ENCODE peak calls at places on chromosomes 2 and 18, in five cellular contexts. U is K562, B is SK-N-SH, Z is GM12878, L is HepG2. G is an unnamed sample.

GRCh38 chr2:189287982-189288494 is 108.5 kb upstream of the COL5A2 start:
- DNase-seq in Z (no peak), U (no peak), L (peak; percentile 49), B (peak; percentile 23), G (peak; percentile 34)

GRCh38 chr18:1094408-1094807 is 189.7 kb downstream of the ADCYAP1 start:
- DNase-seq in Z (no peak), B (no peak), U (no peak), L (no peak), G (no peak)

GRCh38 chr18:49025767-49026500 is 75.2 kb upstream of the SMAD7 start:
- DNase-seq in U (no peak), B (no peak), Z (no peak), L (no peak), G (no peak)

GRCh38 chr2:134489732-134490384 is 228.9 kb downstream of the TMEM163 start:
- DNase-seq in B (no peak), L (no peak), U (no peak), Z (no peak), G (no peak)

GRCh38 chr2:22821458-22821857 is 563.5 kb upstream of the KLHL29 start:
- DNase-seq in L (no peak), Z (no peak), B (no peak), U (no peak), G (no peak)

GRCh38 chr18:70373062-70373519 is 84.2 kb downstream of the SOCS6 start:
- DNase-seq in Z (no peak), B (no peak), L (peak; percentile 72), U (no peak), G (peak; percentile 97)

GRCh38 chr18:43935051-43935412 is 657.7 kb upstream of the SYT4 start:
- DNase-seq in U (no peak), B (no peak), L (no peak), Z (no peak), G (no peak)

GRCh38 chr2:25606892-25607291 is 66.5 kb downstream of the DTNB start:
- DNase-seq in L (peak; percentile 46), U (peak; percentile 12), B (peak; percentile 39), Z (no peak), G (no peak)

GRCh38 chr2:240911641-240912265 is 5.6 kb downstream of the CROCC2 start:
- DNase-seq in Z (no peak), B (no peak), U (no peak), L (no peak), G (no peak)

GRCh38 chr2:164447660-164448059 is 173.6 kb downstream of the GRB14 start:
- DNase-seq in L (no peak), B (no peak), Z (no peak), U (no peak), G (no peak)

GRCh38 chr2:150482667-150483260 is 4.7 kb downstream of the RND3 start:
- DNase-seq in L (no peak), Z (no peak), U (no peak), B (no peak), G (no peak)

GRCh38 chr2:220962556-220962955 is 609.5 kb downstream of the EPHA4 start:
- DNase-seq in U (no peak), L (no peak), Z (no peak), B (no peak), G (no peak)

GRCh38 chr18:79118797-79119196 is 49.6 kb downstream of the ATP9B start:
- DNase-seq in Z (no peak), B (no peak), U (no peak), L (no peak), G (no peak)

GRCh38 chr2:226063704-226064390 is 664.3 kb downstream of the NYAP2 start:
- DNase-seq in Z (no peak), B (no peak), L (no peak), U (no peak), G (peak; percentile 96)

GRCh38 chr2:84878459-84878858 is 2.4 kb downstream of the TRABD2A start:
- DNase-seq in U (no peak), Z (no peak), L (peak; percentile 50), B (no peak), G (no peak)

GRCh38 chr2:124308319-124309062 is 283.4 kb downstream of the CNTNAP5 start:
- DNase-seq in B (peak; percentile 19), L (no peak), U (no peak), Z (no peak), G (no peak)

GRCh38 chr2:182240862-182241371 is 185.9 kb downstream of the PDE1A start:
- DNase-seq in L (peak; percentile 55), B (peak; percentile 14), U (no peak), Z (peak; percentile 62), G (peak; percentile 38)

GRCh38 chr18:77547757-77548156 is 298.1 kb downstream of the GALR1 start:
- DNase-seq in Z (no peak), B (no peak), L (no peak), U (no peak), G (no peak)

GRCh38 chr2:215271466-215271865 is 40.4 kb upstream of the ATIC start:
- DNase-seq in L (no peak), Z (no peak), U (no peak), B (no peak), G (no peak)

GRCh38 chr2:19900536-19901200 is 1.1 kb downstream of the TTC32 start:
- DNase-seq in Z (no peak), L (peak; percentile 24), B (peak; percentile 11), U (peak; percentile 9), G (no peak)

GRCh38 chr18:22451796-22452195 is 34.1 kb upstream of the CTAGE1 start:
- DNase-seq in Z (no peak), L (no peak), U (peak; percentile 32), B (no peak), G (no peak)

GRCh38 chr2:22788749-22789148 is 596.2 kb upstream of the KLHL29 start:
- DNase-seq in L (no peak), B (no peak), Z (no peak), U (no peak), G (no peak)

GRCh38 chr2:183001948-183002347 is 36.3 kb downstream of the NCKAP1 start:
- DNase-seq in U (no peak), B (no peak), Z (no peak), L (no peak), G (no peak)

GRCh38 chr2:142165790-142166189 is 35.0 kb upstream of the LRP1B start:
- DNase-seq in L (peak; percentile 38), Z (peak; percentile 37), U (no peak), B (peak; percentile 30), G (peak; percentile 47)

GRCh38 chr2:172153161-172153560 is 50.5 kb upstream of the DLX2 start:
- DNase-seq in L (no peak), B (no peak), U (no peak), Z (no peak), G (no peak)

GRCh38 chr2:172143817-172144216 is 41.1 kb upstream of the DLX2 start:
- DNase-seq in B (no peak), Z (no peak), U (no peak), L (no peak), G (no peak)

GRCh38 chr2:172148246-172148645 is 45.5 kb upstream of the DLX2 start:
- DNase-seq in Z (no peak), L (no peak), B (no peak), U (no peak), G (no peak)
- H2AFZ ChIP-seq in Z (no peak overlapping the region), L (no peak overlapping the region), B (peak overlapping the region; percentile 4), U (no peak overlapping the region), G (no peak overlapping the region)

GRCh38 chr2:12155308-12156061 is 409.1 kb downstream of the LPIN1 start:
- DNase-seq in Z (no peak), U (no peak), B (no peak), L (no peak), G (peak; percentile 26)
- TF ChIP-seq ZBTB33 in Z (no peak), U (no peak), B (peak; percentile 74), L (no peak), G (no peak)

GRCh38 chr2:98907966-98908905 is 27.8 kb downstream of the CRACDL start:
- DNase-seq in Z (no peak), L (no peak), U (no peak), B (peak; percentile 39), G (no peak)
- H2AFZ ChIP-seq in Z (no peak overlapping the region), L (no peak overlapping the region), U (no peak overlapping the region), B (peak overlapping the region; percentile 46), G (no peak overlapping the region)

DNA sequence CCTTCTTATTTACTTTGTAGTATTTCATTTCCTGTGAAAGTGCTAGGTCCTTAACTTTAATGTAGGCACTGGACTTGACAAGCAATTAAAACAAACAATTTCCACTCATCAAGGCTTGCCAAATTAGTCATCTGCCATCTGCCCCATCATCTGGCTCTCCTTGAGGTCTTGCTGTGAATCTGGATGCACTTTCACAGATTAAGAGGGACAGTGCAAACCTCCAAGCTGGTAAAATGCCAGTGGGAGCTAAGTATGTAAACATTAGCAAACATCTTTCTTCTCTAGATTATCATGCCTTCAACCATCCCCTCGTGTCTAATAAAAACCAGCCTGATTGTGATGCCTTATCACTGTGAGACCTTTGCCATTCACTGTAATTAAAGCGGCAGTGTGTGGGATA is 402.9 kb downstream of the ERBB4 start:
- DNase-seq in B (no peak), L (no peak), U (no peak), Z (no peak), G (no peak)
- TF ChIP-seq ZBTB33 in B (no peak), L (no peak), U (no peak), Z (no peak), G (no peak)

GRCh38 chr2:203913947-203914346 is 22.6 kb upstream of the ICOS start:
- DNase-seq in B (no peak), L (peak; percentile 10), U (peak; percentile 19), Z (no peak), G (no peak)
- H2AFZ ChIP-seq in B (no peak overlapping the region), L (no peak overlapping the region), U (no peak overlapping the region), Z (no peak overlapping the region), G (no peak overlapping the region)

DNA sequence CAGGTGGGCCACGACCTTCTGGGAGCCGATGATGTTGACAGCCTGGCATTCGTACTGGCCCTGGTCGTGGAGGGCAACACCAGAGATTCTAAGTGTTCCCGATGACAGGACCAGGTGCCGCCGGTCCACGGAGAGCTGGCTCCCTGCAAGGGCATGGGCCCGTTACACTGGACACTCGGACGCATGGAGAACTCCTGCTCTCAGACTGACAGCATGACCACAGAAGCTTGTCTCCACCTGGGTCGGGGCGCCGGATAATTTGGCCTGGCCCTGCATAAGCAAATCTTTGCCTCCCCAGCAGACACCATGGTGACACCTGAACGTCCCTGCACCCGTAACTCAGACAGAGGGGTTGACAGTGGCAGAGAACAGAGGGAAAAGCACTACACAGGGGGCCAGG is 80.7 kb downstream of the PXDN start:
- DNase-seq in L (no peak), B (no peak), U (no peak), Z (no peak), G (no peak)
- TF ChIP-seq ZBTB33 in L (no peak), B (no peak), U (no peak), Z (no peak), G (no peak)

GRCh38 chr2:60353863-60354262 is 199.6 kb downstream of the BCL11A start:
- DNase-seq in B (no peak), Z (peak; percentile 87), L (no peak), U (no peak), G (no peak)

GRCh38 chr2:60355849-60356261 is 197.6 kb downstream of the BCL11A start:
- DNase-seq in B (no peak), L (no peak), U (no peak), Z (no peak), G (no peak)

GRCh38 chr2:60358471-60358870 is 195.0 kb downstream of the BCL11A start:
- DNase-seq in U (no peak), Z (no peak), L (no peak), B (no peak), G (no peak)

GRCh38 chr2:60354713-60355112 is 198.7 kb downstream of the BCL11A start:
- DNase-seq in U (no peak), Z (no peak), B (no peak), L (no peak), G (no peak)

GRCh38 chr2:60356346-60356745 is 197.1 kb downstream of the BCL11A start:
- DNase-seq in Z (no peak), U (no peak), L (no peak), B (no peak), G (no peak)
- H2AFZ ChIP-seq in Z (peak overlapping the region; percentile 86), U (no peak overlapping the region), L (no peak overlapping the region), B (no peak overlapping the region), G (no peak overlapping the region)

G was measured in HCT116.